ENCODE peak calls at places on chromosomes 2 and 18, in seven cellular contexts. One of them, this sample, is unnamed.

GRCh38 chr2:179263015-179263414 is 1.6 kb downstream of the SESTD1 start:
- DNase-seq in brain microvascular endothelial cell: no peak
- DNase-seq in heart left ventricle: no peak
- DNase-seq in esophagus squamous epithelium: no peak
- DNase-seq in uterus: no peak
- DNase-seq in spleen: no peak
- DNase-seq in neural progenitor cell: no peak
- DNase-seq in this sample: no peak

GRCh38 chr2:178142274-178143065 is 30.2 kb downstream of the RBM45 start:
- DNase-seq in brain microvascular endothelial cell: no peak
- DNase-seq in heart left ventricle: no peak
- DNase-seq in esophagus squamous epithelium: no peak
- DNase-seq in uterus: no peak
- DNase-seq in spleen: no peak
- DNase-seq in neural progenitor cell: no peak
- DNase-seq in this sample: no peak

GRCh38 chr18:33839452-33840225 is 261.6 kb downstream of the ASXL3 start:
- DNase-seq in brain microvascular endothelial cell: peak
- DNase-seq in heart left ventricle: no peak
- DNase-seq in esophagus squamous epithelium: no peak
- DNase-seq in uterus: no peak
- DNase-seq in spleen: no peak
- DNase-seq in neural progenitor cell: peak
- DNase-seq in this sample: peak

GRCh38 chr18:43396266-43396665 is 119.0 kb upstream of the SYT4 start:
- DNase-seq in brain microvascular endothelial cell: peak
- DNase-seq in heart left ventricle: no peak
- DNase-seq in esophagus squamous epithelium: no peak
- DNase-seq in uterus: no peak
- DNase-seq in spleen: no peak
- DNase-seq in neural progenitor cell: peak
- DNase-seq in this sample: no peak

GRCh38 chr2:134190062-134190806 is 63.6 kb upstream of the MGAT5 start:
- DNase-seq in brain microvascular endothelial cell: no peak
- DNase-seq in heart left ventricle: no peak
- DNase-seq in esophagus squamous epithelium: no peak
- DNase-seq in uterus: no peak
- DNase-seq in spleen: no peak
- DNase-seq in neural progenitor cell: no peak
- DNase-seq in this sample: no peak

GRCh38 chr18:75625966-75626365 is 198.5 kb upstream of the SMIM21 start:
- DNase-seq in brain microvascular endothelial cell: no peak
- DNase-seq in heart left ventricle: no peak
- DNase-seq in esophagus squamous epithelium: no peak
- DNase-seq in uterus: no peak
- DNase-seq in spleen: no peak
- DNase-seq in neural progenitor cell: no peak
- DNase-seq in this sample: no peak

GRCh38 chr18:79548077-79548450 is 131.5 kb upstream of the CTDP1 start:
- DNase-seq in brain microvascular endothelial cell: no peak
- DNase-seq in heart left ventricle: no peak
- DNase-seq in esophagus squamous epithelium: no peak
- DNase-seq in uterus: peak
- DNase-seq in spleen: peak
- DNase-seq in neural progenitor cell: no peak
- DNase-seq in this sample: no peak

GRCh38 chr18:41720226-41720625 is 234.8 kb upstream of the PIK3C3 start:
- DNase-seq in brain microvascular endothelial cell: no peak
- DNase-seq in heart left ventricle: no peak
- DNase-seq in esophagus squamous epithelium: no peak
- DNase-seq in uterus: no peak
- DNase-seq in spleen: no peak
- DNase-seq in neural progenitor cell: no peak
- DNase-seq in this sample: no peak

GRCh38 chr2:30455339-30455738 is 8.3 kb downstream of the LCLAT1 start:
- DNase-seq in brain microvascular endothelial cell: no peak
- DNase-seq in heart left ventricle: no peak
- DNase-seq in esophagus squamous epithelium: no peak
- DNase-seq in uterus: no peak
- DNase-seq in spleen: no peak
- DNase-seq in neural progenitor cell: no peak
- DNase-seq in this sample: no peak

GRCh38 chr2:231795525-231796327 is 9.5 kb downstream of the COPS7B start:
- DNase-seq in brain microvascular endothelial cell: peak
- DNase-seq in heart left ventricle: no peak
- DNase-seq in esophagus squamous epithelium: no peak
- DNase-seq in uterus: no peak
- DNase-seq in spleen: no peak
- DNase-seq in neural progenitor cell: peak
- DNase-seq in this sample: no peak

GRCh38 chr2:145593280-145593679 is 1073.4 kb upstream of the ZEB2 start:
- DNase-seq in brain microvascular endothelial cell: no peak
- DNase-seq in heart left ventricle: no peak
- DNase-seq in esophagus squamous epithelium: no peak
- DNase-seq in uterus: no peak
- DNase-seq in spleen: no peak
- DNase-seq in neural progenitor cell: no peak
- DNase-seq in this sample: no peak

GRCh38 chr2:129748250-129748649 is 231.2 kb upstream of the RAB6C start:
- DNase-seq in brain microvascular endothelial cell: no peak
- DNase-seq in heart left ventricle: no peak
- DNase-seq in esophagus squamous epithelium: no peak
- DNase-seq in uterus: no peak
- DNase-seq in spleen: peak
- DNase-seq in neural progenitor cell: no peak
- DNase-seq in this sample: no peak

GRCh38 chr2:232522014-232522854 is 2.0 kb downstream of the PRSS56 start:
- DNase-seq in brain microvascular endothelial cell: no peak
- DNase-seq in heart left ventricle: peak
- DNase-seq in esophagus squamous epithelium: no peak
- DNase-seq in uterus: peak
- DNase-seq in spleen: peak
- DNase-seq in neural progenitor cell: peak
- DNase-seq in this sample: peak

GRCh38 chr2:230887361-230887760 is 22.6 kb downstream of the ITM2C start:
- DNase-seq in brain microvascular endothelial cell: no peak
- DNase-seq in heart left ventricle: no peak
- DNase-seq in esophagus squamous epithelium: no peak
- DNase-seq in uterus: no peak
- DNase-seq in spleen: no peak
- DNase-seq in neural progenitor cell: no peak
- DNase-seq in this sample: no peak

GRCh38 chr2:186641807-186642321 is 52.0 kb upstream of the FAM171B start:
- DNase-seq in brain microvascular endothelial cell: peak
- DNase-seq in heart left ventricle: peak
- DNase-seq in esophagus squamous epithelium: no peak
- DNase-seq in uterus: no peak
- DNase-seq in spleen: no peak
- DNase-seq in neural progenitor cell: peak
- DNase-seq in this sample: no peak

GRCh38 chr2:96869281-96869823 is 528 bp downstream of the SEMA4C start:
- DNase-seq in brain microvascular endothelial cell: peak
- DNase-seq in heart left ventricle: peak
- DNase-seq in esophagus squamous epithelium: no peak
- DNase-seq in uterus: peak
- DNase-seq in spleen: peak
- DNase-seq in neural progenitor cell: peak
- DNase-seq in this sample: peak

GRCh38 chr2:37389395-37389794 is 45.0 kb downstream of the QPCT start:
- DNase-seq in brain microvascular endothelial cell: no peak
- DNase-seq in heart left ventricle: no peak
- DNase-seq in esophagus squamous epithelium: no peak
- DNase-seq in uterus: no peak
- DNase-seq in spleen: no peak
- DNase-seq in neural progenitor cell: no peak
- DNase-seq in this sample: no peak

GRCh38 chr2:17657759-17658158 is 95.9 kb downstream of the SMC6 start:
- DNase-seq in brain microvascular endothelial cell: no peak
- DNase-seq in heart left ventricle: no peak
- DNase-seq in esophagus squamous epithelium: no peak
- DNase-seq in uterus: no peak
- DNase-seq in spleen: no peak
- DNase-seq in neural progenitor cell: no peak
- DNase-seq in this sample: no peak

GRCh38 chr2:200747668-200748618 is 63.8 kb upstream of the BZW1 start:
- DNase-seq in brain microvascular endothelial cell: peak
- DNase-seq in heart left ventricle: no peak
- DNase-seq in esophagus squamous epithelium: no peak
- DNase-seq in uterus: no peak
- DNase-seq in spleen: no peak
- DNase-seq in neural progenitor cell: no peak
- DNase-seq in this sample: no peak

GRCh38 chr2:42249887-42250286 is 80.7 kb downstream of the EML4 start:
- DNase-seq in brain microvascular endothelial cell: no peak
- DNase-seq in heart left ventricle: peak
- DNase-seq in esophagus squamous epithelium: no peak
- DNase-seq in uterus: no peak
- DNase-seq in spleen: no peak
- DNase-seq in neural progenitor cell: no peak
- DNase-seq in this sample: no peak

GRCh38 chr2:211397764-211398163 is 841.4 kb downstream of the CPS1 start:
- DNase-seq in brain microvascular endothelial cell: no peak
- DNase-seq in heart left ventricle: no peak
- DNase-seq in esophagus squamous epithelium: no peak
- DNase-seq in uterus: no peak
- DNase-seq in spleen: no peak
- DNase-seq in neural progenitor cell: no peak
- DNase-seq in this sample: no peak

GRCh38 chr2:114170070-114170469 is 272.4 kb upstream of the DPP10 start:
- DNase-seq in brain microvascular endothelial cell: no peak
- DNase-seq in heart left ventricle: no peak
- DNase-seq in esophagus squamous epithelium: no peak
- DNase-seq in uterus: no peak
- DNase-seq in spleen: no peak
- DNase-seq in neural progenitor cell: no peak
- DNase-seq in this sample: no peak

GRCh38 chr2:79717364-79718007 is 204.6 kb downstream of the CTNNA2 start:
- DNase-seq in brain microvascular endothelial cell: peak
- DNase-seq in heart left ventricle: no peak
- DNase-seq in esophagus squamous epithelium: no peak
- DNase-seq in uterus: no peak
- DNase-seq in spleen: no peak
- DNase-seq in neural progenitor cell: peak
- DNase-seq in this sample: no peak

GRCh38 chr2:213490087-213490486 is 205.8 kb downstream of the SPAG16 start:
- DNase-seq in brain microvascular endothelial cell: no peak
- DNase-seq in heart left ventricle: no peak
- DNase-seq in esophagus squamous epithelium: no peak
- DNase-seq in uterus: no peak
- DNase-seq in spleen: no peak
- DNase-seq in neural progenitor cell: no peak
- DNase-seq in this sample: no peak

GRCh38 chr2:172995323-172996244 is 80.1 kb upstream of the MAP3K20 start:
- DNase-seq in brain microvascular endothelial cell: peak
- DNase-seq in heart left ventricle: peak
- DNase-seq in esophagus squamous epithelium: no peak
- DNase-seq in uterus: peak
- DNase-seq in spleen: no peak
- DNase-seq in neural progenitor cell: no peak
- DNase-seq in this sample: no peak

DNA sequence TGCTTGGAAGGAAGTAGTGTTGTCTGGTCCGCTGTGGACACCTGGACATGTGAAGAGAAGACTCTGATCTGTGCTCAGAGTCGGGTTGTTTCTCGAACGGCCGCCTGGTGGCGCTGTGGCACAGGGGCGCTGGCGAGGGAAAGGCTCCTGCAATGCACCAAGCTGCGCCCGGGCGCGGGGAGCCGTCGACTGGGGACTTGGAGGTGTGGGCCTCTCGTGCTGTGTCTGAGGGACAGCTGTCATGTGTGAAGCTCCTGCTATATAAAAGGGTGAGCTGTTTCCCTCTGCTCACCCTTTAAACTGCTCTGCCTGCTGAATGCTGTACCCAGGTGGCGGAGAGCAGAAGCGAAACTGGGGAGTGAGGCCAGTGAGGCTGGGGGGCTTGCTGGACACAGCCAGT is 44.0 kb downstream of the GNAL start:
- DNase-seq in brain microvascular endothelial cell: peak
- DNase-seq in heart left ventricle: peak
- DNase-seq in esophagus squamous epithelium: no peak
- DNase-seq in uterus: peak
- DNase-seq in spleen: peak
- DNase-seq in neural progenitor cell: peak
- DNase-seq in this sample: peak
- H3K4me3 ChIP-seq in brain microvascular endothelial cell: no peak
- H3K4me3 ChIP-seq in heart left ventricle: peak
- H3K4me3 ChIP-seq in esophagus squamous epithelium: peak
- H3K4me3 ChIP-seq in uterus: no peak
- H3K4me3 ChIP-seq in spleen: peak
- H3K4me3 ChIP-seq in neural progenitor cell: no peak
- H3K4me3 ChIP-seq in this sample: peak

DNA sequence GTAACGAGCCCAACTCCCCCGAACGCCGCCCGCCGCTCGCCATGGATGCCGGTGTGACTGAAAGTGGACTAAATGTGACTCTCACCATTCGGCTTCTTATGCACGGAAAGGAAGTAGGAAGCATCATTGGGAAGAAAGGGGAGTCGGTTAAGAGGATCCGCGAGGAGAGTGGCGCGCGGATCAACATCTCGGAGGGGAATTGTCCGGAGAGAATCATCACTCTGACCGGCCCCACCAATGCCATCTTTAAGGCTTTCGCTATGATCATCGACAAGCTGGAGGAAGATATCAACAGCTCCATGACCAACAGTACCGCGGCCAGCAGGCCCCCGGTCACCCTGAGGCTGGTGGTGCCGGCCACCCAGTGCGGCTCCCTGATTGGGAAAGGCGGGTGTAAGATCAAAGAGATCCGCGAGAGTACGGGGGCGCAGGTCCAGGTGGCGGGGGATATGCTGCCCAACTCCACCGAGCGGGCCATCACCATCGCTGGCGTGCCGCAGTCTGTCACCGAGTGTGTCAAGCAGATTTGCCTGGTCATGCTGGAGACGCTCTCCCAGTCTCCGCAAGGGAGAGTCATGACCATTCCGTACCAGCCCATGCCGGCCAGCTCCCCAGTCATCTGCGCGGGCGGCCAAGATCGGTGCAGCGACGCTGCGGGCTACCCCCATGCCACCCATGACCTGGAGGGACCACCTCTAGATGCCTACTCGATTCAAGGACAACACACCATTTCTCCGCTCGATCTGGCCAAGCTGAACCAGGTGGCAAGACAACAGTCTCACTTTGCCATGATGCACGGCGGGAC is 628 bp downstream of the PCBP1 start:
- DNase-seq in brain microvascular endothelial cell: peak
- DNase-seq in heart left ventricle: peak
- DNase-seq in esophagus squamous epithelium: no peak
- DNase-seq in uterus: peak
- DNase-seq in spleen: peak
- DNase-seq in neural progenitor cell: peak
- DNase-seq in this sample: peak
- TF ChIP-seq CTCF in brain microvascular endothelial cell: peak
- TF ChIP-seq CTCF in heart left ventricle: no peak
- TF ChIP-seq CTCF in esophagus squamous epithelium: no peak
- TF ChIP-seq CTCF in uterus: no peak
- TF ChIP-seq CTCF in spleen: peak
- TF ChIP-seq CTCF in neural progenitor cell: no peak
- TF ChIP-seq CTCF in this sample: no peak

GRCh38 chr18:68854786-68855391 is 57.0 kb downstream of the CCDC102B start:
- DNase-seq in brain microvascular endothelial cell: no peak
- DNase-seq in heart left ventricle: no peak
- DNase-seq in esophagus squamous epithelium: no peak
- DNase-seq in uterus: no peak
- DNase-seq in spleen: no peak
- DNase-seq in neural progenitor cell: no peak
- DNase-seq in this sample: no peak
- H3K27ac ChIP-seq in brain microvascular endothelial cell: no peak
- H3K27ac ChIP-seq in heart left ventricle: no peak
- H3K27ac ChIP-seq in esophagus squamous epithelium: no peak
- H3K27ac ChIP-seq in uterus: no peak
- H3K27ac ChIP-seq in spleen: no peak
- H3K27ac ChIP-seq in neural progenitor cell: peak
- H3K27ac ChIP-seq in this sample: no peak

GRCh38 chr2:166539340-166540162 is 45.5 kb upstream of the SCN7A start:
- DNase-seq in brain microvascular endothelial cell: peak
- DNase-seq in heart left ventricle: no peak
- DNase-seq in esophagus squamous epithelium: no peak
- DNase-seq in uterus: no peak
- DNase-seq in spleen: no peak
- DNase-seq in neural progenitor cell: peak
- DNase-seq in this sample: no peak
- H3K4me3 ChIP-seq in brain microvascular endothelial cell: no peak
- H3K4me3 ChIP-seq in heart left ventricle: no peak
- H3K4me3 ChIP-seq in esophagus squamous epithelium: no peak
- H3K4me3 ChIP-seq in uterus: no peak
- H3K4me3 ChIP-seq in spleen: no peak
- H3K4me3 ChIP-seq in neural progenitor cell: no peak
- H3K4me3 ChIP-seq in this sample: peak